ENCODE peak calls at places on chromosomes 11 and 22, in six cellular contexts. V is H1, R is HepG2, W is NT2/D1, B is GM12878, J is K562. S is an unnamed sample.

GRCh38 chr11:112057170-112057569 is 16.6 kb downstream of the PIH1D2 start:
- DNase-seq in J (no peak), W (no peak), B (no peak), R (no peak), V (no peak), S (no peak)

GRCh38 chr11:47071871-47072270 is 104.8 kb downstream of the ARFGAP2 start:
- DNase-seq in W (no peak), J (no peak), R (no peak), V (no peak), B (no peak), S (no peak)

GRCh38 chr11:65498042-65498726 is 661 bp upstream of the MALAT1 start:
- DNase-seq in W (no peak), V (no peak), J (peak), B (peak), R (no peak), S (no peak)

GRCh38 chr11:8006349-8006977 is 19.3 kb downstream of the EIF3F start:
- DNase-seq in W (peak), V (no peak), J (peak), B (peak), R (peak), S (peak)

GRCh38 chr11:81578571-81578970 is 1155.1 kb downstream of the FAM181B start:
- DNase-seq in B (no peak), J (no peak), W (no peak), V (no peak), R (no peak), S (no peak)

GRCh38 chr11:110716361-110716760 is 4.1 kb upstream of the ARHGAP20 start:
- DNase-seq in J (no peak), R (no peak), V (no peak), B (no peak), W (no peak), S (no peak)

GRCh38 chr11:23359297-23359696 is 499.0 kb upstream of the CCDC179 start:
- DNase-seq in W (no peak), R (peak), B (no peak), V (no peak), J (no peak), S (no peak)

GRCh38 chr11:123567466-123567865 is 87.0 kb downstream of the SCN3B start:
- DNase-seq in V (no peak), R (no peak), W (no peak), B (no peak), J (no peak), S (no peak)

GRCh38 chr22:37830093-37830842 is 7.1 kb downstream of the GALR3 start:
- DNase-seq in W (no peak), R (no peak), J (no peak), V (no peak), B (no peak), S (no peak)

GRCh38 chr11:116958246-116958645 is 120.8 kb upstream of the APOA1 start:
- DNase-seq in V (no peak), J (peak), R (no peak), W (no peak), B (no peak), S (no peak)

GRCh38 chr11:72899238-72899637 is 85.0 kb downstream of the ATG16L2 start:
- DNase-seq in R (no peak), W (no peak), V (no peak), J (no peak), B (no peak), S (no peak)

GRCh38 chr22:27868738-27869282 is 50.2 kb downstream of the PITPNB start:
- DNase-seq in W (no peak), V (no peak), B (no peak), R (no peak), J (no peak), S (no peak)

GRCh38 chr11:13105237-13105844 is 96.2 kb downstream of the RASSF10 start:
- DNase-seq in R (no peak), V (no peak), J (peak), W (no peak), B (no peak), S (no peak)

GRCh38 chr11:117588166-117588810 is 208.7 kb downstream of the DSCAML1 start:
- DNase-seq in V (no peak), B (no peak), R (no peak), W (no peak), J (no peak), S (no peak)

GRCh38 chr11:106344392-106344791 is 266.9 kb downstream of the AASDHPPT start:
- DNase-seq in J (no peak), B (no peak), R (no peak), V (no peak), W (no peak), S (no peak)

GRCh38 chr22:42347281-42347824 is 76.9 kb upstream of the TCF20 start:
- DNase-seq in B (no peak), V (no peak), R (no peak), J (no peak), W (no peak), S (no peak)

GRCh38 chr11:65505434-65506315 is 6.8 kb downstream of the MALAT1 start:
- DNase-seq in J (no peak), R (no peak), B (no peak), W (no peak), V (no peak), S (no peak)

GRCh38 chr11:117828641-117829368 is 4.3 kb upstream of the FXYD2 start:
- DNase-seq in B (no peak), W (no peak), R (no peak), V (no peak), J (peak), S (no peak)

GRCh38 chr11:115964091-115964490 is 459.9 kb upstream of the CADM1 start:
- DNase-seq in W (no peak), V (no peak), R (peak), J (no peak), B (no peak), S (no peak)

GRCh38 chr22:32588063-32588462 is 113.5 kb downstream of the FBXO7 start:
- DNase-seq in W (no peak), B (no peak), R (no peak), J (no peak), V (no peak), S (no peak)

GRCh38 chr11:116578971-116579687 is 193.7 kb downstream of the BUD13 start:
- DNase-seq in V (no peak), B (no peak), R (peak), J (no peak), W (peak), S (no peak)

GRCh38 chr11:120574881-120575280 is 63.3 kb downstream of the GRIK4 start:
- DNase-seq in W (no peak), R (no peak), V (no peak), B (no peak), J (no peak), S (no peak)

GRCh38 chr11:112320668-112321067 is 60.0 kb upstream of the PLET1 start:
- DNase-seq in R (peak), B (no peak), W (no peak), J (peak), V (no peak), S (no peak)

GRCh38 chr11:73393479-73394415 is 17.5 kb downstream of the RELT start:
- DNase-seq in R (peak), J (peak), V (peak), W (peak), B (no peak), S (peak)

GRCh38 chr11:47886096-47886495 is 37.9 kb upstream of the NUP160 start:
- DNase-seq in V (no peak), B (no peak), J (no peak), R (no peak), W (no peak), S (no peak)

GRCh38 chr11:69892237-69892985 is 73.2 kb upstream of the FGF3 start:
- DNase-seq in W (no peak), V (peak), J (peak), B (no peak), R (peak), S (no peak)

GRCh38 chr11:88555018-88555828 is 217.7 kb upstream of the CTSC start:
- DNase-seq in J (no peak), V (no peak), B (no peak), R (no peak), W (no peak), S (peak)

GRCh38 chr11:27204527-27204926 is 158.5 kb downstream of the CCDC34 start:
- DNase-seq in R (peak), W (no peak), V (no peak), B (no peak), J (no peak), S (peak)

GRCh38 chr11:131889146-131889577 is 518.7 kb downstream of the NTM start:
- DNase-seq in R (no peak), W (peak), V (no peak), B (peak), J (no peak), S (no peak)

GRCh38 chr11:15091175-15091574 is 17.8 kb downstream of the CALCB start:
- DNase-seq in B (no peak), W (no peak), J (no peak), V (no peak), R (no peak), S (no peak)

GRCh38 chr11:109062445-109062844 is 359.5 kb upstream of the C11orf87 start:
- DNase-seq in J (no peak), V (no peak), W (no peak), B (no peak), R (no peak), S (no peak)

GRCh38 chr11:122337241-122338176 is 221.5 kb upstream of the BLID start:
- DNase-seq in B (no peak), W (no peak), J (no peak), V (no peak), R (no peak), S (no peak)

GRCh38 chr11:44977493-44977984 is 26.9 kb upstream of the TP53I11 start:
- DNase-seq in J (no peak), R (no peak), V (no peak), W (no peak), B (no peak), S (no peak)

GRCh38 chr22:42061041-42061440 is 9.6 kb downstream of the NAGA start:
- DNase-seq in R (no peak), J (no peak), W (no peak), B (no peak), V (no peak), S (no peak)

GRCh38 chr11:63510360-63511130 is 4.7 kb downstream of the LGALS12 start:
- DNase-seq in R (no peak), B (no peak), J (peak), W (no peak), V (no peak), S (no peak)

GRCh38 chr11:36358436-36358835 is 62.3 kb downstream of the PRR5L start:
- DNase-seq in B (no peak), J (no peak), R (no peak), W (no peak), V (no peak), S (no peak)

GRCh38 chr22:42768385-42769035 is 47.8 kb upstream of the A4GALT start:
- DNase-seq in V (no peak), W (no peak), J (no peak), R (no peak), B (no peak), S (no peak)

GRCh38 chr22:25449781-25450317 is 114.6 kb upstream of the GRK3 start:
- DNase-seq in R (no peak), B (no peak), J (no peak), W (no peak), V (no peak), S (no peak)

GRCh38 chr22:25453058-25453457 is 111.4 kb upstream of the GRK3 start:
- DNase-seq in B (no peak), R (no peak), W (no peak), V (no peak), J (no peak), S (no peak)

GRCh38 chr22:25452116-25452700 is 112.3 kb upstream of the GRK3 start:
- DNase-seq in B (no peak), J (no peak), R (no peak), W (no peak), V (no peak), S (no peak)

GRCh38 chr22:25451480-25452114 is 112.9 kb upstream of the GRK3 start:
- DNase-seq in W (no peak), B (no peak), R (no peak), J (no peak), V (no peak), S (no peak)

GRCh38 chr22:25453557-25453956 is 110.9 kb upstream of the GRK3 start:
- DNase-seq in V (no peak), B (no peak), W (no peak), J (no peak), R (no peak), S (no peak)
- TF ChIP-seq ZNF274 in V (no peak), B (no peak), W (no peak), J (no peak), R (no peak), S (no peak)

DNA sequence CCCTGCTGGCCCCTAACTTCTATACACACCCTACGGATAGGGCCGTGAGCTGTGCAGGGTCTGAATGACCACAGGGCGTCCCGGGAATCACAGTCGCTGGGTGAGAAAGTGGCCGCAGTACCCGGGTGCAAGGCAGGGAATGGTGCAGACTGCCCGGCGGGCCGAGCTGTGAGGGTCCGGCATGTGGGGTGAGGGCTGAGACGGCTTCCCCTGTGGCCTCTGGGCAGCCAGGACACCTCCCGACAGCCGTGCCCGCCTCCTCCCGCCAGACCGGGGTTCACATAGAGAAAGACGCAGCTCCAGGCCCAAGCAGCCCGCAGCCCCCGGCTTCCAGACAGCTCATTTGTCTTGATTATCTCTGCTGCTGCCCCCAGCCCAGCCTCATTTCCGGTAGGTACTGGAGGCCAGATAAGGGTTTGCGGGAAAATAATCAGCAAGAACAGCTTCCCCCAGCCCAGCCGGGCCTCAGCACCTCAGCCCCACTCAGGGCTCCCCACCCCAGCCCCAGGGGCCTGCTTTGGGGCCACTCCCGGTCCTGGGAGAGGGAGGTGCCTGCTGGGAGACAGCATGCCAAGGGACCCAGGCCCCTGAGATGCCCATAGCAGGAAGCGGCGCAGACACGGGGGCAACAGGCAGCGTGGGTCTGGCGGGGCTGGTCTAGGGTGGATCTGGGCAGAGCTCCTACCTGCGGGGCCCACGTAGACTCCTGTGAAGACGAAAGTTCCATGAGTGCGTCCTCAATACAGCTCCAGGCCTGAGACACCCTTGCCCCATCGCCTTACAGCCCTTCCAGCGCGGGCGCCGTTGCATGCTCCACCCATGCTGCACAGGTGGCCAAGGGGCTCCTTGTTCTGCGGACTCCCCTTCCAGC is 123.1 kb downstream of the BRD1 start:
- DNase-seq in J (peak), W (no peak), V (no peak), B (no peak), R (no peak), S (no peak)
- TF ChIP-seq ZNF274 in J (no peak), W (no peak), V (no peak), B (no peak), R (no peak), S (no peak)

GRCh38 chr22:23408321-23408720 is 171.8 kb downstream of the IGLL1 start:
- DNase-seq in R (no peak), B (no peak), V (no peak), J (no peak), W (no peak), S (no peak)

GRCh38 chr22:23411739-23412138 is 168.4 kb downstream of the IGLL1 start:
- DNase-seq in B (no peak), J (no peak), R (no peak), W (no peak), V (no peak), S (no peak)

GRCh38 chr22:23410411-23410810 is 169.7 kb downstream of the IGLL1 start:
- DNase-seq in B (no peak), V (no peak), R (no peak), J (no peak), W (no peak), S (no peak)

GRCh38 chr22:23405366-23405851 is 174.7 kb downstream of the IGLL1 start:
- DNase-seq in V (no peak), R (no peak), B (no peak), J (no peak), W (no peak), S (no peak)

DNA sequence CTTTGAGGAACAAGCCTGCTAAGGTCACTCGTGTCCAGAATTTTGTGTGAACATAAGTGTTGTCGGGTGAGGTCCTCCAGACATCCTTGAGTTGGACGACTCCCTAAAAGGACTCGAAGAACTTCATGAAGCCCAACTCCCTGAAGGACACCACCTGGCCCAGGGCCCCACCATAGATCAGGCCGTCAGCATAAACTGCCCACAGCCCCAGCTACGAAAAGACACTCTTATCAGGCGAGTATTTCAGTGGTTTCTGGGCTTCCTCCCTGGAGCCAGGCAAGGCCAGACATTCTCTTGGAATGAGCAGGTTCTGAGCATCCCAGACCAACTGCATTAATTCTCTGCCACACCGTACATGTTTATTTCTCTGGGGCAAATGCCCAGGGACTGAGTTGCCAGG is 170.1 kb downstream of the IGLL1 start:
- DNase-seq in J (no peak), V (no peak), R (no peak), W (no peak), B (no peak), S (no peak)
- TF ChIP-seq ZNF274 in J (no peak), V (no peak), R (no peak), W (no peak), B (no peak), S (no peak)

GRCh38 chr11:130476922-130477491 is 28.6 kb downstream of the ADAMTS15 start:
- DNase-seq in R (no peak), W (no peak), J (no peak), V (no peak), B (no peak), S (no peak)
- TF ChIP-seq ZNF274 in R (no peak), W (no peak), J (no peak), V (no peak), B (no peak), S (no peak)

DNA sequence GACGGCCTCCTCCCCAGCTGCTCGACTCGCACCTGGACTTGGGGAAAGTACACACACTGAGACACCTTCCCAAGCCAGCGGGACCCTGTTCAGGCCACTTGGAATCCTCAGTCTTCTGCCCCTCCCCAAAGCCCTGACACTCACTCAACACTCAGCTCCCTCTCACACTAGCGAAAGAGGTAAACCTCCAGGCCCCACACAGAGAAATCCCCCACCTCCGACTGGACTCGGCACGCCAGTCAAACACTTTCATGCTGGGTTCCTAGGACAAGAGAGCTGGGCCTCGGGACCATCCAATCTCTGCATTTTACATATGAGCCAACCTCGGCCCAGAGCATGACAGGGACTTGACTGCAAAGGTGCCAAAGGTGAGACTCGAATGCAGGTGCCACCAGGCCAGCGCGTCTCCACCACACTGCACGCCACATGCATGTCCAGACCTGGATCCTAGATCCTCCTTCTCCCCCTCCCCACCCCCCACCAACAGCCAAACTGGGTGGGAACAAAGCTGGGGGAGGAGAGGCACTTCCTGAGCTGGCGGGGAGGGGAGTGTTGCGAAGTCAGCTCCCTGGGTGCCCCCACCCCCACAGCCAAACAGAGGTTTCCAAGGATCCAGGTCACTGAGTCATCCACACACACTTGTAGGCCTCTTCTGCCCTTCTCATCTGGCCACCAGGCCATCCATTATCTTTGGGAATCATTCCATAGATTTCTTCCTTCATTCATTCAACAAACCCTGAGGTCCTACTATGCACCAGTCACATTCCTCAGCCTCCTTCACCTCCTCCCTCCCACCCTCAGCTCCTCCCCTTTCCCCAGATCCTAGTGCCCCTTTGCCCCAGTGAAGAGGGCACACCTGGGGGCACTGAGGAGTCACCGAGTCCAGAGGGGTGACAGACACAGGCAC is 10.7 kb upstream of the CD5 start:
- DNase-seq in V (no peak), W (peak), J (no peak), B (no peak), R (no peak), S (no peak)
- TF ChIP-seq ZNF274 in V (no peak), W (no peak), J (no peak), B (no peak), R (no peak), S (no peak)

S was measured in HCT116.